ENCODE peak calls at places on chromosomes 13 and 19, in four cellular contexts. Y is HEK293T, W is HepG2, H is GM12878. S is an unnamed sample.

GRCh38 chr19:31648347-31648746 is 299.1 kb upstream of the TSHZ3 start:
- DNase-seq in Y (no peak), W (no peak), H (no peak), S (no peak)

GRCh38 chr13:48562296-48563066 is 29.6 kb upstream of the RCBTB2 start:
- DNase-seq in Y (no peak), W (no peak), H (peak; percentile 98), S (peak; percentile 22)

GRCh38 chr19:1970003-1970805 is 29.2 kb downstream of the CSNK1G2 start:
- DNase-seq in Y (no peak), W (no peak), H (no peak), S (no peak)

GRCh38 chr19:11924886-11925583 is at the start of gene ZNF700:
- DNase-seq in Y (peak; percentile 52), W (peak; percentile 93), H (peak; percentile 92), S (peak; percentile 95)

GRCh38 chr19:2315818-2316353 is 7.9 kb upstream of the LINGO3 start:
- DNase-seq in Y (no peak), W (peak; percentile 55), H (no peak), S (peak; percentile 66)

GRCh38 chr19:39237200-39238184 is 7.3 kb downstream of the IFNL3 start:
- DNase-seq in Y (no peak), W (peak; percentile 45), H (peak; percentile 45), S (peak; percentile 78)

GRCh38 chr19:2135474-2136402 is 15.6 kb downstream of the AP3D1 start:
- DNase-seq in Y (no peak), W (no peak), H (no peak), S (no peak)

GRCh38 chr19:13847033-13847899 is 29.7 kb upstream of the NANOS3 start:
- DNase-seq in Y (peak; percentile 77), W (peak; percentile 84), H (no peak), S (peak; percentile 83)

GRCh38 chr19:28977826-28978225 is 235.1 kb downstream of the UQCRFS1 start:
- DNase-seq in Y (no peak), W (no peak), H (no peak), S (no peak)

GRCh38 chr19:5809053-5809452 is 4.2 kb downstream of the NRTN start:
- DNase-seq in Y (no peak), W (no peak), H (no peak), S (no peak)

GRCh38 chr13:109212630-109213029 is 573.8 kb downstream of the IRS2 start:
- DNase-seq in Y (no peak), W (no peak), H (no peak), S (no peak)

GRCh38 chr13:39111145-39111544 is 72.9 kb downstream of the NHLRC3 start:
- DNase-seq in Y (no peak), W (no peak), H (no peak), S (no peak)

GRCh38 chr13:101317986-101318523 is 98.3 kb downstream of the NALCN start:
- DNase-seq in Y (no peak), W (no peak), H (no peak), S (no peak)

GRCh38 chr19:37990362-37990761 is 83.4 kb downstream of the SIPA1L3 start:
- DNase-seq in Y (no peak), W (no peak), H (no peak), S (no peak)

GRCh38 chr13:52845766-52846566 is 2.5 kb downstream of the PCDH8 start:
- DNase-seq in Y (peak; percentile 60), W (no peak), H (no peak), S (no peak)

GRCh38 chr13:90233933-90234672 is 1113.4 kb upstream of the MIR17HG start:
- DNase-seq in Y (no peak), W (no peak), H (no peak), S (no peak)

GRCh38 chr19:13430790-13431582 is 75.3 kb downstream of the CACNA1A start:
- DNase-seq in Y (peak; percentile 50), W (peak; percentile 33), H (no peak), S (peak; percentile 56)

GRCh38 chr13:28641600-28641926 is 17.4 kb upstream of the POMP start:
- DNase-seq in Y (no peak), W (peak; percentile 10), H (peak; percentile 85), S (no peak)

GRCh38 chr13:92173254-92173653 is 774.8 kb downstream of the GPC5 start:
- DNase-seq in Y (no peak), W (no peak), H (no peak), S (no peak)

GRCh38 chr13:92172191-92172590 is 773.8 kb downstream of the GPC5 start:
- DNase-seq in Y (no peak), W (no peak), H (no peak), S (no peak)

DNA sequence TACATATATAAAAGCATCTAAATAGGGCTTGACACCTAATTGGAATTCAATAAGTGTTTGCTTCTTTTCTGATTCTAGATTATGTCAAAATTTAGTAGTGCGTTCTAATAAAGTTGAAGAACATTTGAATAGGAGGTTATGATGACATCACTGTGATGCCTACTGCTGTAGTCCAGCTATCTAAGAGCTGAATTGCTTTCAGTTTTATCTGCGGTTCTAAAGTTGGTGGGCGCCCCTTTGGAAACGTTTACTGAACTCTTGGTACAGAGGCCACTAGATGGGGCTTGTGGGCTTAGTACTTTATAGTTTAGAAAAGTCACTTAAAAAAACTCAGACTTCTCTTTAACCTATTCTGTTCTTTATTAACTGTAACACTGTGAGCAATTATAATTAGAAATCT is 776.9 kb downstream of the GPC5 start:
- DNase-seq in Y (peak; percentile 72), W (peak; percentile 27), H (no peak), S (peak; percentile 3)
- TF ChIP-seq FOXK2 in Y (no peak), W (no peak), H (no peak), S (no peak)

GRCh38 chr19:18849838-18850400 is 18.2 kb downstream of the UPF1 start:
- DNase-seq in Y (no peak), W (no peak), H (no peak), S (no peak)

GRCh38 chr19:18850560-18851375 is 19.0 kb downstream of the UPF1 start:
- DNase-seq in Y (no peak), W (no peak), H (no peak), S (no peak)

GRCh38 chr19:18847516-18848463 is 16.0 kb downstream of the UPF1 start:
- DNase-seq in Y (no peak), W (no peak), H (no peak), S (no peak)

GRCh38 chr19:18846862-18847515 is 15.2 kb downstream of the UPF1 start:
- DNase-seq in Y (peak; percentile 78), W (peak; percentile 54), H (no peak), S (peak; percentile 65)

DNA sequence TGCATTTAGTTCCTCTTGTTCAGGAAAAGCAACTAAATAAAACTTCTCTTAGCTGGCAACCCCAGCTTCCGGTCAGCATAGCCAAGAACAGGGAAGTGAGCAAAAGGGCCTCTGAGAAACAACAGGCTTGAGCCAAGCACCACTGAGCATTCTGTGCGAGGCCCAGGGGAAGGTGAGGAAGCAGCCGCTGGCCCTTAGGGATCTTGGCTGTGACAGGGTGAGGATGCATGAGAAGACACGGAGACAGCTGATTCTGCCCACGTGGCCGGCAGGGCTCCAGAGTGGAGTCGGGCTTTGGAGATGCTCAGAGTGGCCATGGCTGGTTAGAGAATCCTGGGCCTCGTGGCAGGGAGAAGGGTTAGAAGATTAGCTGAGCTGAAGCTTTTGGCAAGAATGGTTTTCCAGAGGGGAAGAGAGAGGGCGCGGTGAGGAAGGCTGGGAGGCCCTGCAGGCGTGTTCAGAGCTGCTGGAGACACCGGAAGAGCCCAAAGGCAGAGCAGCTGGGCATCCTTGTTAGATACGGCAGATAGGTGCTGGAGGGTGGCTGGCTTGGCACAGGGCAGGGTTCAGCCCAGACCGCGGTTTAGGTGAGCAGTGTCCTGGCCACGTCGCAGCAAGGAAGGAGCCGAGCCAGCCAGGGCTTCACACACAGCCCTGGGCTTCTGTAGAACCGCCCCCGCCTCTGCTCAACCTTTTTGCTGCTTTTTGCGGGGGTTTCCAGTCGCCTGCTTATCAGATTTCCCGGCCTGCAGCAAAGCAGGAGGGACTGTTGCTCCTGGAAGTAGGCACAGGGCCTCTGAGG is 17.3 kb downstream of the UPF1 start:
- DNase-seq in Y (no peak), W (no peak), H (no peak), S (no peak)
- TF ChIP-seq FOXK2 in Y (no peak), W (no peak), H (no peak), S (no peak)

DNA sequence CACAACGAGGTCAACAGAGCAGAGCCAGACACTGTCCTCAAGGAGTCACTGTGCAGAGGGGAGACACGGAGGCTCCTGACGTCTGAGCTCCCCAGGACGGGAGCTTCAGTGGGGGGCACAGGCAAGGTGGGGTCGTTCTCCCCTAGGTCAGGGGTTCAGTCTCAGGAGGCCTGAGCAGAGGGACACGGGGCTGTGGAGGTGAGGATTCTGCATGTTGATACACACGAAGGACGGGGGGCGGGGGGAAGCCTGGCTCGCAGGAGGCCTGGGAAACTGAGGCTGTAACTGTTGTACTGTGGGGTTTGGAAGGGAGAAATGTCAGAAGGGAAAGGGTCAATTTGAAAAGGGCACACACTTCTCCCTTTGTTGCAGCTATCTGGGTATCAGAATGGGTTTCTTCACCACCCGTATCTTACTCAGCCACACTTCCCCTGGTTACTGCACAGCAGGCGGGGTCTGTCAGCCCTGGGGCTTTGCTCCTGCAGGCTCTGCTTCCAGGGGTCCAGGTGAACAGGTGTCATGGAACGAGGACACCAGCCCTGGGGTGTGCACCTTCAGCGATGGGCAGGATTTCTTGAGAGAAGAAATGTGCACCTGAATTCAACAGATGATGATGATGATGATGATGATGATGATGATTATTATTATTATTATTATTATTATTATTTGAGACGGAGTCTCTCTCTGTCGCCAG is 792 bp upstream of the SIGLEC8 start:
- DNase-seq in Y (no peak), W (no peak), H (no peak), S (no peak)
- TF ChIP-seq FOXK2 in Y (no peak), W (no peak), H (no peak), S (no peak)

GRCh38 chr19:44876930-44877530 is 14.0 kb upstream of the TOMM40 start:
- DNase-seq in Y (no peak), W (no peak), H (no peak), S (no peak)
- TF ChIP-seq FOXK2 in Y (no peak), W (no peak), H (no peak), S (no peak)

GRCh38 chr19:16075430-16076153 is 703 bp upstream of the TPM4 start:
- DNase-seq in Y (no peak), W (no peak), H (no peak), S (no peak)

GRCh38 chr19:16076154-16076957 is at the start of gene TPM4:
- DNase-seq in Y (peak; percentile 76), W (peak; percentile 88), H (peak; percentile 74), S (peak; percentile 93)

GRCh38 chr19:16073481-16073880 is 2.8 kb upstream of the TPM4 start:
- DNase-seq in Y (no peak), W (no peak), H (no peak), S (no peak)

GRCh38 chr19:16074488-16075365 is 1.6 kb upstream of the TPM4 start:
- DNase-seq in Y (no peak), W (no peak), H (no peak), S (no peak)

DNA sequence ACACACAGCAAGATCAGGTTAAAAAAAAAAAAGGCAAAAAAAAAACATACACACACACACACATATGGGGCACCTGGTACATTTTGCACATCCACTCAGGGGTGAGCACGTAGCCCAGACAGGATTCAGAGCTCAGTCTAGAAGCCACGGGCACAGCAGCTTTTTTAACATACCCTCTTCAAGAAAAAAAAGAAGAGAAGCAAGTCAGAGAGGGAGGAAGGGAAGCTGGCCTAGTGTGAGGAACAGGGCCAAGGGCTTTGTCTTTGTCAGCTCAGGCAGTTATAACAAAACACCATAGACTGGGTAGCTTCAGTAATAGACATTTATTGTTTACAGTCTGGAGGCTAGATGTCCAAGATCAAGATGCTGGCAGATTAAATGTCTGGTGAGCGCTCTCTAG is 2.3 kb upstream of the TPM4 start:
- DNase-seq in Y (no peak), W (no peak), H (no peak), S (no peak)
- TF ChIP-seq FOXK2 in Y (no peak), W (no peak), H (no peak), S (no peak)

S was measured in K562.